ENCODE peak calls at places on chromosomes 7 and 10, in nine cellular contexts. H is T-helper 1 cell; Z is Calu3; Q is HT-29; Y is NCI-H2081; G is CD4-positive, CD25-positive, alpha-beta regulatory T cell; J is activated T-cell treated with anti-CD3 and anti-CD28 coated beads for 48 hours; F is astrocyte of the cerebellum; W is nucleus accumbens. I is an unnamed sample.

GRCh38 chr10:43045631-43046287 is 31.1 kb upstream of the RET start:
- DNase-seq in Y (no peak), G (no peak), J (no peak), Z (no peak), Q (no peak), H (no peak), W (no peak), F (no peak), I (no peak)

GRCh38 chr7:99184468-99185225 is 23.3 kb downstream of the KPNA7 start:
- DNase-seq in Y (no peak), J (no peak), Q (no peak), H (no peak), W (no peak), G (no peak), Z (no peak), F (no peak), I (no peak)

GRCh38 chr10:14588084-14588937 is 186.4 kb downstream of the FAM107B start:
- DNase-seq in F (peak), Y (no peak), W (no peak), H (no peak), G (peak), Q (peak), J (no peak), Z (peak), I (no peak)

GRCh38 chr10:26449726-26450125 is 11.6 kb downstream of the APBB1IP start:
- DNase-seq in G (no peak), J (no peak), H (no peak), Q (no peak), F (no peak), Y (no peak), Z (no peak), W (no peak), I (no peak)

GRCh38 chr10:121501796-121502195 is 96.4 kb downstream of the FGFR2 start:
- DNase-seq in H (no peak), G (no peak), Q (no peak), Z (no peak), W (no peak), Y (no peak), J (no peak), F (no peak), I (no peak)

GRCh38 chr7:135976312-135977019 is 693 bp downstream of the MTPN start:
- DNase-seq in W (no peak), G (peak), H (peak), F (no peak), Q (peak), J (no peak), Z (peak), Y (peak), I (no peak)

GRCh38 chr10:90887555-90887954 is 15.8 kb downstream of the RPP30 start:
- DNase-seq in G (no peak), H (no peak), Y (no peak), W (no peak), J (no peak), F (no peak), Z (no peak), Q (no peak), I (no peak)

GRCh38 chr10:76576276-76576962 is 1061.2 kb downstream of the KCNMA1 start:
- DNase-seq in J (no peak), Z (no peak), Y (no peak), G (no peak), W (no peak), Q (no peak), H (no peak), F (no peak), I (no peak)

GRCh38 chr7:114708646-114709045 is 213.2 kb upstream of the MDFIC start:
- DNase-seq in Q (no peak), F (no peak), J (no peak), Z (no peak), W (no peak), H (no peak), Y (no peak), G (no peak), I (no peak)

GRCh38 chr10:118564652-118565051 is 30.8 kb downstream of the PRLHR start:
- DNase-seq in Y (no peak), Z (no peak), J (no peak), Q (no peak), G (no peak), H (no peak), W (no peak), F (no peak), I (peak)

GRCh38 chr10:123146013-123146891 is 1.7 kb upstream of the HMX2 start:
- DNase-seq in Y (no peak), Q (no peak), F (no peak), H (no peak), W (no peak), G (no peak), J (no peak), Z (no peak), I (no peak)

GRCh38 chr7:133021196-133021595 is 60.7 kb downstream of the CHCHD3 start:
- DNase-seq in Q (no peak), Z (no peak), W (no peak), Y (no peak), J (no peak), F (no peak), H (no peak), G (no peak), I (no peak)

GRCh38 chr7:150867592-150867991 is 15.3 kb downstream of the AOC1 start:
- DNase-seq in J (no peak), Q (no peak), H (no peak), Z (no peak), Y (no peak), F (no peak), W (no peak), G (no peak), I (no peak)

GRCh38 chr7:10696064-10696463 is 277.6 kb upstream of the PHF14 start:
- DNase-seq in G (no peak), F (no peak), W (no peak), Z (no peak), J (no peak), H (no peak), Q (no peak), Y (no peak), I (no peak)

GRCh38 chr7:87057210-87057609 is 2.2 kb downstream of the ELAPOR2 start:
- DNase-seq in H (no peak), W (no peak), F (no peak), J (no peak), Z (no peak), Q (no peak), Y (no peak), G (no peak), I (no peak)

GRCh38 chr10:31318382-31318853 is 598 bp upstream of the ZEB1 start:
- DNase-seq in H (peak), Y (no peak), W (no peak), Q (peak), Z (no peak), G (peak), J (peak), F (peak), I (peak)

I was measured in type B pancreatic cell.